ENCODE peak calls at places on chromosomes 12 and 14, in eight cellular contexts. O is A549, B is cardiac muscle cell, V is upper lobe of right lung, C is mesothelial cell of epicardium, Q is kidney, D is fibroblast of lung, Y is choroid plexus epithelial cell. K is an unnamed sample.

GRCh38 chr12:49301759-49302158 is 6.8 kb downstream of the PRPH start:
- DNase-seq in B (no peak), C (no peak), V (peak; percentile 11), Y (no peak), D (no peak), Q (no peak), O (no peak), K (peak; percentile 6)

GRCh38 chr12:124694846-124695497 is 127.6 kb upstream of the NCOR2 start:
- DNase-seq in C (no peak), O (no peak), D (peak; percentile 80), Y (peak; percentile 73), B (peak; percentile 84), Q (peak; percentile 89), V (no peak), K (no peak)

GRCh38 chr12:90695415-90695814 is 259.6 kb downstream of the CCER1 start:
- DNase-seq in Y (peak; percentile 23), O (no peak), V (no peak), C (no peak), D (peak; percentile 34), Q (no peak), B (peak; percentile 18), K (no peak)

GRCh38 chr14:70804556-70805162 is 4.7 kb downstream of the MAP3K9 start:
- DNase-seq in Q (no peak), C (no peak), O (no peak), V (no peak), Y (peak; percentile 40), D (peak; percentile 12), B (peak; percentile 24), K (no peak)

GRCh38 chr12:116067892-116068291 is 209.6 kb downstream of the MED13L start:
- DNase-seq in Q (no peak), O (no peak), Y (no peak), B (no peak), V (no peak), C (no peak), D (no peak), K (no peak)

GRCh38 chr12:62267490-62267889 is 7.3 kb downstream of the USP15 start:
- DNase-seq in O (no peak), D (no peak), V (no peak), B (no peak), C (no peak), Q (no peak), Y (no peak), K (no peak)

GRCh38 chr14:39038542-39038941 is 64.5 kb downstream of the SEC23A start:
- DNase-seq in O (no peak), V (no peak), C (no peak), Q (no peak), B (no peak), Y (no peak), D (no peak), K (no peak)

GRCh38 chr12:82359115-82359478 is 768 bp downstream of the METTL25 start:
- DNase-seq in C (no peak), B (peak; percentile 12), Q (peak; percentile 74), Y (no peak), D (peak; percentile 11), O (no peak), V (no peak), K (peak; percentile 85)

GRCh38 chr12:69501154-69501895 is 31.1 kb downstream of the FRS2 start:
- DNase-seq in V (no peak), O (no peak), C (no peak), B (no peak), Q (no peak), Y (no peak), D (no peak), K (no peak)

GRCh38 chr14:52351191-52351560 is 37.1 kb downstream of the PTGER2 start:
- DNase-seq in O (no peak), Y (peak; percentile 41), Q (no peak), V (no peak), B (peak; percentile 60), D (peak; percentile 84), C (no peak), K (no peak)

GRCh38 chr12:59803735-59804134 is 207.9 kb downstream of the SLC16A7 start:
- DNase-seq in Q (no peak), Y (peak; percentile 13), C (no peak), V (no peak), B (no peak), O (no peak), D (no peak), K (no peak)

GRCh38 chr14:56247495-56248087 is 129.4 kb downstream of the PELI2 start:
- DNase-seq in C (no peak), Y (peak; percentile 64), B (peak; percentile 35), O (no peak), V (no peak), D (peak; percentile 56), Q (no peak), K (no peak)

GRCh38 chr12:125128806-125129571 is 63.8 kb downstream of the AACS start:
- DNase-seq in D (no peak), B (no peak), V (no peak), Y (no peak), O (no peak), Q (no peak), C (no peak), K (no peak)

GRCh38 chr14:28780843-28781503 is 14.4 kb downstream of the FOXG1 start:
- DNase-seq in B (no peak), C (no peak), V (no peak), Q (no peak), D (no peak), Y (no peak), O (no peak), K (no peak)
- TF ChIP-seq CTCF in B (no peak), C (no peak), V (no peak), Q (no peak), D (no peak), Y (no peak), O (no peak), K (no peak)

DNA sequence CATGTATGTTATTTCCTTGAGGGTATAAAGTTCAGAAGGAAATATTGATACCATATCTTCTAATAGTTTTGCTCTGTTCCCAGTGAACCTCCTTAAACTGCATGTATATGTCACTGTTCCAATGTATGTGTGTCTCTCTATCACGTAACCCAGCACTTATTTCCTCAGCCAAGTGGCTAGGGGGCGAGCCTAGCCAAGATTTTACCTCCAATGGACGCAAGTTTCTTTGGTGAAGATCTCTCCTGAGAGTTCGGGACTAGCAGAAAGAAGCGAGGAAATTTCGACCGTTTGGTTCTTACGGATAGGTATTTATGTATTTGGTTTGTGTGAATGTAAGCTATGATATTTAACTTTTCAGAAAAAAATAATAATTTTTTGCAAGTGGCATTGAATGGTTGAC is 2.5 kb downstream of the SFSWAP start:
- DNase-seq in Q (no peak), Y (no peak), O (no peak), V (no peak), B (no peak), C (no peak), D (no peak), K (no peak)
- TF ChIP-seq CTCF in Q (no peak), Y (no peak), O (no peak), V (no peak), B (no peak), C (no peak), D (no peak), K (no peak)

GRCh38 chr12:5433081-5433839 is 1.4 kb downstream of the NTF3 start:
- DNase-seq in V (no peak), B (no peak), Y (no peak), C (no peak), Q (peak; percentile 79), D (no peak), O (no peak), K (no peak)

GRCh38 chr12:5432011-5432400 is at the start of gene NTF3:
- DNase-seq in D (peak; percentile 51), V (no peak), Y (peak; percentile 11), O (no peak), Q (no peak), B (peak; percentile 37), C (no peak), K (no peak)

GRCh38 chr12:5430639-5431603 is 987 bp upstream of the NTF3 start:
- DNase-seq in Q (no peak), C (no peak), D (no peak), Y (no peak), V (no peak), B (no peak), O (no peak), K (no peak)

GRCh38 chr12:5429741-5430557 is 2.0 kb upstream of the NTF3 start:
- DNase-seq in V (no peak), O (no peak), B (no peak), D (no peak), Q (no peak), Y (no peak), C (no peak), K (no peak)

DNA sequence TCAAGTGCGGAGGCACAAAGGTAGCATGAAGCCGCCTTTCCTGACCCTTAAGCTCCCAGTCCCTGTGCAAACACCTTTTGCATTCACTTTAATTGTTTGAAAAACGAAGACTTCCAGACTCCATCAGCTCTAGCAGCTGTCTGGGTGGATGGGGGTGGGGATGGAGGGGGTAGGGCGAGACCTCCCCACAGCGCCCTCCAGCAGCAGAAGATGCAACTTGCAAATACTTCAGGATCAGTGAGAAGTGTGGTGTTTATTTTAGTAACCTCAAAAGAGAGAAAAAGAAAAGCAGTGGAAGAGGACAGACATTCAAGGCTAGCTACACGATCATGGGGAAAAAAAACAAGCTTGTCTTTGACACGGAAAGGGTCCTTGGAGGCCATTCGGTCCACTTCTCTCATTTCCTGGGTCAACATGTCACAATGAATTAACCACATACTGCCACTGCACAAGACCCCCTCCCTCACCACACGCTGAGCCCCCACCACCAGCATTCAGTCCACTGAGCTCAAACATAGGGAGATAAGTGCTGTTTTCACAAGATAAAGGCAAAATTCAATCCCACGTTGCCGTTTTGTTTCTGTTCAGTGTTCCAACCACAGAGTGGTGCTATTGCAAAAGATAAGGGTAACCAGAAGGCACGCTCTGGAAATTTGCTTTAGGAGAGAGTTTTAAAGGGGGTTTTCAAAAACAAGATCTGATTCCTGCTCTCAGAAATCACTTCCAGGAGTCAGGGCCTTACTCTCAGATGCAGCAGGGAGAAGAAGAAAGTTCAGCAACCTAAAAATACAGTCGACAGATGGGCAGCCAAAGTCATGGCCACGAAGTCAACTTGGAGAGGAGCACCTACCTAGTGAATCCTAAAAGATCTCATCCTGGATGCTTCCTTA is 3.3 kb upstream of the NTF3 start:
- DNase-seq in B (peak; percentile 61), C (no peak), Y (peak; percentile 48), Q (no peak), D (peak; percentile 58), V (no peak), O (no peak), K (no peak)
- TF ChIP-seq CTCF in B (peak; percentile 51), C (peak; percentile 46), Y (peak; percentile 52), Q (peak; percentile 44), D (peak; percentile 54), V (peak; percentile 47), O (no peak), K (peak; percentile 43)

GRCh38 chr14:102985665-102986064 is 63.2 kb downstream of the AMN start:
- DNase-seq in C (no peak), Q (no peak), O (no peak), D (no peak), V (no peak), Y (no peak), B (no peak), K (peak; percentile 70)

GRCh38 chr14:102984336-102985102 is 62.1 kb downstream of the AMN start:
- DNase-seq in Y (no peak), V (no peak), D (no peak), C (no peak), O (no peak), B (no peak), Q (no peak), K (peak; percentile 56)

GRCh38 chr14:102980409-102980810 is 57.9 kb downstream of the AMN start:
- DNase-seq in Y (peak; percentile 64), C (no peak), V (no peak), B (peak; percentile 76), D (no peak), Q (no peak), O (no peak), K (peak; percentile 39)

GRCh38 chr14:102983496-102983895 is 61.0 kb downstream of the AMN start:
- DNase-seq in O (no peak), B (no peak), C (no peak), D (no peak), Q (peak; percentile 35), Y (no peak), V (no peak), K (no peak)

GRCh38 chr14:102982852-102983470 is 60.5 kb downstream of the AMN start:
- DNase-seq in B (no peak), C (no peak), V (no peak), Y (no peak), D (no peak), O (peak; percentile 28), Q (peak; percentile 58), K (peak; percentile 54)
- TF ChIP-seq CTCF in B (no peak), C (no peak), V (no peak), Y (peak; percentile 21), D (no peak), O (no peak), Q (no peak), K (no peak)